ENCODE peak calls at places on chromosomes 5 and 9, in five cellular contexts. X, P, H, J and V are unnamed samples.

GRCh38 chr5:55276771-55277170 is 30.7 kb downstream of the DHX29 start:
- DNase-seq in X (no peak), P (peak; percentile 82), H (no peak), J (no peak), V (no peak)

GRCh38 chr5:80935811-80936385 is 24.3 kb upstream of the RASGRF2 start:
- DNase-seq in X (no peak), P (no peak), H (no peak), J (no peak), V (no peak)

GRCh38 chr9:83062011-83062652 is 810 bp downstream of the RASEF start:
- DNase-seq in X (no peak), P (peak; percentile 67), H (peak; percentile 62), J (no peak), V (peak; percentile 74)

GRCh38 chr9:129225815-129226214 is 47.8 kb upstream of the IER5L start:
- DNase-seq in X (peak; percentile 62), P (peak; percentile 67), H (peak; percentile 49), J (peak; percentile 75), V (peak; percentile 44)

GRCh38 chr5:88248094-88248493 is 20.6 kb downstream of the TMEM161B start:
- DNase-seq in X (no peak), P (no peak), H (no peak), J (no peak), V (no peak)

GRCh38 chr5:37370550-37370863 is 399 bp downstream of the NUP155 start:
- DNase-seq in X (no peak), P (no peak), H (peak; percentile 41), J (no peak), V (no peak)

GRCh38 chr9:15246243-15246642 is 60.8 kb downstream of the TTC39B start:
- DNase-seq in X (no peak), P (no peak), H (no peak), J (no peak), V (no peak)

GRCh38 chr9:87834357-87834756 is 48.3 kb upstream of the SPATA31E1 start:
- DNase-seq in X (no peak), P (no peak), H (no peak), J (no peak), V (peak; percentile 27)

GRCh38 chr9:137240321-137240840 is 706 bp upstream of the TUBB4B start:
- DNase-seq in X (peak; percentile 65), P (peak; percentile 70), H (no peak), J (peak; percentile 85), V (peak; percentile 81)

GRCh38 chr9:94687451-94687850 is 39.0 kb upstream of the AOPEP start:
- DNase-seq in X (no peak), P (no peak), H (no peak), J (no peak), V (no peak)

GRCh38 chr9:97958812-97959511 is 21.0 kb upstream of the HEMGN start:
- DNase-seq in X (no peak), P (peak; percentile 24), H (no peak), J (no peak), V (no peak)

GRCh38 chr5:119396265-119396664 is 40.4 kb downstream of the TNFAIP8 start:
- DNase-seq in X (no peak), P (no peak), H (no peak), J (no peak), V (no peak)

GRCh38 chr5:32712463-32713395 is 1.6 kb downstream of the NPR3 start:
- DNase-seq in X (no peak), P (no peak), H (no peak), J (no peak), V (no peak)

GRCh38 chr9:131097948-131098278 is 1.6 kb downstream of the AIF1L start:
- DNase-seq in X (no peak), P (no peak), H (no peak), J (peak; percentile 76), V (no peak)

GRCh38 chr9:7368410-7369292 is 430.9 kb downstream of the DMAC1 start:
- DNase-seq in X (no peak), P (peak; percentile 48), H (no peak), J (no peak), V (no peak)

GRCh38 chr5:169628891-169629290 is 8.2 kb upstream of the DOCK2 start:
- DNase-seq in X (no peak), P (no peak), H (no peak), J (no peak), V (no peak)

GRCh38 chr9:17824191-17824926 is 245.5 kb downstream of the SH3GL2 start:
- DNase-seq in X (no peak), P (no peak), H (no peak), J (no peak), V (no peak)

GRCh38 chr5:81354093-81354492 is 39.8 kb downstream of the ACOT12 start:
- DNase-seq in X (no peak), P (no peak), H (no peak), J (no peak), V (no peak)

GRCh38 chr9:17651725-17652124 is 72.9 kb downstream of the SH3GL2 start:
- DNase-seq in X (no peak), P (no peak), H (no peak), J (no peak), V (no peak)

GRCh38 chr5:5288236-5288635 is 134.2 kb upstream of the ICE1 start:
- DNase-seq in X (no peak), P (peak; percentile 15), H (peak; percentile 31), J (no peak), V (no peak)

GRCh38 chr5:139470821-139471300 is at the start of gene SMIM33:
- DNase-seq in X (peak; percentile 40), P (no peak), H (no peak), J (no peak), V (peak; percentile 80)

GRCh38 chr9:88481933-88482332 is 53.0 kb upstream of the NXNL2 start:
- DNase-seq in X (no peak), P (no peak), H (no peak), J (no peak), V (no peak)

GRCh38 chr5:73264626-73265025 is 91.6 kb downstream of the TMEM174 start:
- DNase-seq in X (no peak), P (no peak), H (no peak), J (no peak), V (no peak)

GRCh38 chr9:89351584-89351983 is 33.3 kb downstream of the SECISBP2 start:
- DNase-seq in X (no peak), P (no peak), H (no peak), J (no peak), V (no peak)

GRCh38 chr5:94467560-94468504 is 150.6 kb downstream of the KIAA0825 start:
- DNase-seq in X (no peak), P (no peak), H (no peak), J (no peak), V (no peak)

GRCh38 chr9:123933401-123933800 is 3.5 kb upstream of the DENND1A start:
- DNase-seq in X (no peak), P (peak; percentile 66), H (peak; percentile 90), J (no peak), V (no peak)

GRCh38 chr9:5425006-5425628 is 12.6 kb downstream of the PLGRKT start:
- DNase-seq in X (no peak), P (peak; percentile 34), H (peak; percentile 41), J (no peak), V (no peak)

GRCh38 chr5:163564321-163564924 is 59.0 kb downstream of the MAT2B start:
- DNase-seq in X (peak; percentile 65), P (peak; percentile 42), H (peak; percentile 28), J (no peak), V (peak; percentile 70)

GRCh38 chr9:16619897-16620296 is 250.6 kb downstream of the BNC2 start:
- DNase-seq in X (no peak), P (no peak), H (no peak), J (no peak), V (no peak)

GRCh38 chr5:179225387-179225786 is 119.9 kb downstream of the ADAMTS2 start:
- DNase-seq in X (no peak), P (no peak), H (no peak), J (no peak), V (no peak)

GRCh38 chr5:105506692-105507277 is 1944.2 kb upstream of the NUDT12 start:
- DNase-seq in X (no peak), P (no peak), H (no peak), J (no peak), V (no peak)

GRCh38 chr9:122392284-122392683 is 21.5 kb downstream of the PTGS1 start:
- DNase-seq in X (no peak), P (no peak), H (no peak), J (no peak), V (peak; percentile 10)

GRCh38 chr5:134567651-134568338 is 42.3 kb downstream of the JADE2 start:
- DNase-seq in X (no peak), P (no peak), H (no peak), J (no peak), V (no peak)

GRCh38 chr5:14081791-14082190 is 61.4 kb upstream of the TRIO start:
- DNase-seq in X (no peak), P (peak; percentile 65), H (no peak), J (no peak), V (no peak)

DNA sequence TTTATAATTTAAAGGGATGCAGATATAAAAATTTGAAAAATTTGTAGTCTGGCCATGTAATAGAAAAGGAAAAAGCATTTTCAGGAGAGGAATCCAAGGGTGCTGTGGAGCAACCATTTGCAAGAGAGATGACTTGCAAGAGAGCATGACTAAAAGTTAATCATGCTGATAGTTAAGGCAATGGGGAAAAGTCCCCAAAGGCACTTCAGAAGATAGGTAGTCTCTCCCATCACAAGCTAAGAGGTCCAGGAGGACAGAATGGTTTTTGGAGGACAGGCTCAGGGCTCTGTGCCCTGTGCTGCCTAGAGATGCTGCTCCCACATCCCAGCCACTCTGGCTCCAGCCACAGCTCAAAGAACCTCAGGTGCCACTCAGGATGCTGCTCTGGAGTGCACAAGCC is 38.8 kb downstream of the DNAJB5 start:
- DNase-seq in X (no peak), P (peak; percentile 40), H (no peak), J (no peak), V (no peak)
- H3K9me3 ChIP-seq in X (no peaks in the 10 kb centered on the region), P (peaks cover 6% of the 10 kb centered on the region), H (peaks cover 10% of the 10 kb centered on the region), J (no peaks in the 10 kb centered on the region), V (no peaks in the 10 kb centered on the region)

DNA sequence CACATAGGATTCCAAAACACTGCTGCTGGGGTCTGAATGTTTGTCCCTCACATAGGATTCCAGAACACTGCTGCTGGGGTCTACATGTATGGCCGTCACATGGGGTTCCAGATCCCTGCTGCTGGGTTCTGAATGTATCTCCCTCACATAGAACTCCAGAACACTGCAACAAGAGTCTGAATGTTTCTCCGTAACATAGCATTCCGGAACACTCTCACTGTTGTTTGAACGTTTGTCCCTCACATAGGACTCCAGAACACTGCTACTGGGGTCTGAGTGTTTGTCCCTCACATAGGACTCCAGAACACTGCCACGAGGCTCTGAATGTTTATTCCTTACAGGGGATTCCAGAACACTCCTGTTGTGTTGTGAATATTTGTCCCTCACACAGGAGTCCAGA is 216.8 kb downstream of the FOXD4L6 start:
- DNase-seq in X (no peak), P (no peak), H (no peak), J (no peak), V (no peak)
- H3K9me3 ChIP-seq in X (peaks cover 77% of the 10 kb centered on the region), P (peaks cover 10% of the 10 kb centered on the region), H (peaks cover 91% of the 10 kb centered on the region), J (peaks cover 100% of the 10 kb centered on the region), V (peaks cover 21% of the 10 kb centered on the region)

DNA sequence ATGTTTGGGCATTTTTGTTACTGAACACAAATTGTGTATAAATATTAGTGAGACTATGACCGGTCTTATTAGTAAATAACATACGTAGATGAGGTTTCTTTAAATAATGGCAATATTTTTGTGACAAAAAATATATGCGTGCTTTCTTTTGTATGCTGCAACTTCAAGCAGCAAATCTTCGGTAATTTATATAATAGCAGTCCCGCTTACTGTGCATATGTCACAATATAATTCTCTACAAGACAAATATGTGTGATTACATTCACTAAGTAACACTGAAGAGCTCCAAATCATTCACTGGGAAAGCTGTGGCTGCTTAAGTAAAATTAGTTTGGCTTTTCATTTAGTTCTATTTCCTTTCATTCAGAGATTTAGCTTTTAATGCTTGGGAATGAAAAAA is 376.0 kb downstream of the CYLC2 start:
- DNase-seq in X (no peak), P (no peak), H (no peak), J (no peak), V (no peak)
- H3K9me3 ChIP-seq in X (no peaks in the 10 kb centered on the region), P (no peaks in the 10 kb centered on the region), H (no peaks in the 10 kb centered on the region), J (no peaks in the 10 kb centered on the region), V (no peaks in the 10 kb centered on the region)

GRCh38 chr5:140764177-140765020 is 21.5 kb upstream of the PCDHA1 start:
- DNase-seq in X (no peak), P (no peak), H (no peak), J (no peak), V (no peak)
- H3K9me3 ChIP-seq in X (peaks cover 43% of the 10 kb centered on the region), P (peaks cover 35% of the 10 kb centered on the region), H (peaks cover 80% of the 10 kb centered on the region), J (peaks cover 99% of the 10 kb centered on the region), V (peaks cover 16% of the 10 kb centered on the region)